ENCODE peak calls at places on chromosomes 3 and 15, in eight cellular contexts. E is hepatocyte, O is MM.1S, B is PC-3, P is HCT116, R is neural progenitor cell, T is GM23248, S is GM23338. M is an unnamed sample. For H3K4me1, the result is how much of the 10 kb centered on the place peaks cover.

GRCh38 chr15:47725924-47726323 is 8.6 kb downstream of the SEMA6D start:
- DNase-seq in E (no peak), O (no peak), B (no peak), P (no peak), R (no peak), T (no peak), S (no peak), M (no peak)

GRCh38 chr3:13002398-13003124 is 70.7 kb downstream of the IQSEC1 start:
- DNase-seq in E (no peak), O (peak), B (no peak), P (no peak), R (no peak), T (no peak), S (no peak), M (peak)

GRCh38 chr3:159852821-159853505 is 135.7 kb upstream of the IL12A start:
- DNase-seq in E (peak), O (peak), B (peak), P (no peak), R (peak), T (peak), S (peak), M (no peak)

GRCh38 chr3:4889896-4890295 is 89.3 kb upstream of the BHLHE40 start:
- DNase-seq in E (no peak), O (no peak), B (no peak), P (no peak), R (no peak), T (peak), S (no peak), M (no peak)

GRCh38 chr3:42014443-42014945 is 52.6 kb upstream of the ULK4 start:
- DNase-seq in E (no peak), O (peak), B (peak), P (no peak), R (peak), T (peak), S (no peak), M (peak)

GRCh38 chr3:46931631-46932441 is 44.7 kb downstream of the CCDC12 start:
- DNase-seq in E (peak), O (no peak), B (peak), P (no peak), R (no peak), T (peak), S (no peak), M (no peak)

GRCh38 chr3:141266797-141267555 is 35.4 kb downstream of the PXYLP1 start:
- DNase-seq in E (no peak), O (peak), B (no peak), P (no peak), R (no peak), T (no peak), S (no peak), M (peak)

GRCh38 chr3:179695672-179696313 is 43.0 kb downstream of the USP13 start:
- DNase-seq in E (no peak), O (no peak), B (no peak), P (no peak), R (no peak), T (no peak), S (no peak), M (no peak)

GRCh38 chr15:25783607-25784131 is 79.5 kb downstream of the ATP10A start:
- DNase-seq in E (no peak), O (no peak), B (peak), P (no peak), R (peak), T (peak), S (peak), M (peak)

GRCh38 chr3:114857281-114857680 is 289.8 kb downstream of the ZBTB20 start:
- DNase-seq in E (no peak), O (no peak), B (no peak), P (no peak), R (no peak), T (no peak), S (no peak), M (no peak)

GRCh38 chr3:13379191-13379830 is 40.8 kb downstream of the NUP210 start:
- DNase-seq in E (peak), O (no peak), B (peak), P (no peak), R (no peak), T (peak), S (no peak), M (no peak)

GRCh38 chr3:38603731-38604131 is 45.8 kb downstream of the SCN5A start:
- DNase-seq in E (no peak), O (no peak), B (no peak), P (no peak), R (no peak), T (no peak), S (no peak), M (no peak)

GRCh38 chr3:151925876-151926275 is 52.4 kb downstream of the SUCNR1 start:
- DNase-seq in E (no peak), O (no peak), B (peak), P (no peak), R (peak), T (peak), S (no peak), M (no peak)

GRCh38 chr3:158532099-158532734 is 38.8 kb upstream of the MLF1 start:
- DNase-seq in E (peak), O (peak), B (peak), P (peak), R (peak), T (peak), S (peak), M (peak)

GRCh38 chr3:44518782-44519156 is 36.2 kb upstream of the ZKSCAN7 start:
- DNase-seq in E (no peak), O (no peak), B (no peak), P (no peak), R (no peak), T (no peak), S (no peak), M (no peak)

GRCh38 chr3:126971891-126972351 is 11.0 kb upstream of the PLXNA1 start:
- DNase-seq in E (no peak), O (no peak), B (no peak), P (no peak), R (peak), T (peak), S (peak), M (no peak)

GRCh38 chr3:8635625-8636024 is 9.0 kb downstream of the SSUH2 start:
- DNase-seq in E (no peak), O (no peak), B (no peak), P (no peak), R (no peak), T (no peak), S (peak), M (peak)

GRCh38 chr3:187130346-187131066 is 8.8 kb downstream of the RPL39L start:
- DNase-seq in E (no peak), O (peak), B (peak), P (no peak), R (no peak), T (peak), S (no peak), M (peak)

GRCh38 chr3:127212711-127213110 is 19.8 kb downstream of the PRR23E start:
- DNase-seq in E (no peak), O (no peak), B (no peak), P (no peak), R (no peak), T (no peak), S (no peak), M (no peak)

GRCh38 chr15:96353931-96354730 is 23.6 kb downstream of the NR2F2 start:
- DNase-seq in E (peak), O (no peak), B (peak), P (no peak), R (peak), T (peak), S (peak), M (no peak)

GRCh38 chr15:93291380-93291779 is 202.4 kb upstream of the RGMA start:
- DNase-seq in E (no peak), O (no peak), B (no peak), P (no peak), R (no peak), T (no peak), S (no peak), M (no peak)
- H3K4me2 ChIP-seq in E (no peak), O (no peak), B (no peak), P (no peak), R (no peak), T (no peak), S (no peak), M (no peak)

GRCh38 chr3:26652157-26652556 is 29.6 kb downstream of the LRRC3B start:
- DNase-seq in E (no peak), O (peak), B (no peak), P (no peak), R (peak), T (no peak), S (peak), M (no peak)
- TF ChIP-seq EZH2phosphoT487 in E (no peak), O (no peak), B (no peak), P (no peak), R (no peak), T (no peak), S (no peak), M (no peak)

GRCh38 chr3:71074416-71074815 is 509.1 kb downstream of the FOXP1 start:
- DNase-seq in E (no peak), O (no peak), B (peak), P (no peak), R (no peak), T (peak), S (no peak), M (no peak)
- H3K4me1 ChIP-seq in E (under half), O (under half), B (under half), P (under half), R (under half), T (under half), S (under half), M (under half)

DNA sequence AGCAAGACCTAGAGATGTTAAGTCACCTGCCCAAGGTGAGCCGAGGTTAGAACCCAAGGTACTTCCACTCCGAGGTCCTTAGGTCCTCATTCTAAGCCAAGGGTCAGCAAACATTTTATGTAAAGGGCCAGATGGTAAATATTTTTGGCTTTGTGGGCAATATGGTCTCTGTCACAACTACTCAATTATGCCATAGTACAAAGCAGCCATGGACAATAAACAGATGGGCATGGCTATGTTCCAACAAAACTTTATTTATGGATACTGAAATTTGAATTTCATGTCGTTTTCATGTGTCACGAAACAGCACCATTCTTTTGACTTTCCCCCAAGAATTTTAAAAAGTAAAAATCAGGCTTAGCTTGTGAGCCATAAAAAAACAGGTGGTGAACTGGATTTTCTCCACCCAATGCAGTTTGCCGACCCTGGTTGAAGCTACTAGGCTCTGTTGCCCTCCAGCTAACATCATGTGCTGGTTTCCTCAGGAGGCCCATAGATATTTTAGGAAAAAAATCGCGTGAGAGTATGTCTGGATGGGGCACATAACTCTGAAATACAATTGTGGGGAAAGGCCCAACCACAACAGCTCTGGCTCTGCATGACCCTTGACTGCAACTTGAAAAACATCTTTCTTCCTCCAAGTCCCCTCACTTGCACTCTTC is 28.7 kb downstream of the ARHGEF3 start:
- DNase-seq in E (no peak), O (no peak), B (no peak), P (no peak), R (no peak), T (peak), S (no peak), M (no peak)
- H3K4me2 ChIP-seq in E (no peak), O (no peak), B (no peak), P (no peak), R (no peak), T (no peak), S (no peak), M (no peak)

DNA sequence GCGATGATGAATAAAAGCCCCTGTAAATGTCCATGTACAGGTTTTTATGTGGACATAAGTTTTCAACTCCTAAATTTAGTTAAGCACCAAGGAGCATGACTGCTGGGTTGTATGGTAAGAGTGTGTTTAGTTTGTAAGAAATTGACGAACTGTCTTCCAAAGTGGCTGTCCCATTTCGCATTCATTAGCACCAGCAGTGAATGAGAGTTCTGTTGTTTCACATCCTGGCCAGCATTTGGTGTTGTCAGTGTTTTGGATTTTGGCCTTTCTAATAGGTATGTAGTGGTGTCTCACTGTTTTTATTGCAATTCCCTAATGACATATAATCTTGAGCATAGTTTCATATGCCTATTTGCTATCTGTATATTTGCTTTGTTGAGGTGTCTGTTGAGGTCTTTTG is 3.7 kb downstream of the ZNF621 start:
- DNase-seq in E (no peak), O (no peak), B (no peak), P (no peak), R (no peak), T (no peak), S (no peak), M (no peak)
- TF ChIP-seq EZH2phosphoT487 in E (no peak), O (no peak), B (no peak), P (no peak), R (no peak), T (no peak), S (no peak), M (no peak)

GRCh38 chr15:57384816-57385215 is 8.5 kb downstream of the CGNL1 start:
- DNase-seq in E (no peak), O (no peak), B (peak), P (no peak), R (no peak), T (peak), S (no peak), M (no peak)

GRCh38 chr15:57382969-57383368 is 6.7 kb downstream of the CGNL1 start:
- DNase-seq in E (no peak), O (no peak), B (no peak), P (no peak), R (no peak), T (no peak), S (no peak), M (no peak)

GRCh38 chr15:57382222-57382621 is 5.9 kb downstream of the CGNL1 start:
- DNase-seq in E (peak), O (no peak), B (no peak), P (no peak), R (no peak), T (no peak), S (no peak), M (no peak)

GRCh38 chr15:57385923-57386390 is 9.7 kb downstream of the CGNL1 start:
- DNase-seq in E (no peak), O (no peak), B (no peak), P (no peak), R (no peak), T (no peak), S (peak), M (no peak)

DNA sequence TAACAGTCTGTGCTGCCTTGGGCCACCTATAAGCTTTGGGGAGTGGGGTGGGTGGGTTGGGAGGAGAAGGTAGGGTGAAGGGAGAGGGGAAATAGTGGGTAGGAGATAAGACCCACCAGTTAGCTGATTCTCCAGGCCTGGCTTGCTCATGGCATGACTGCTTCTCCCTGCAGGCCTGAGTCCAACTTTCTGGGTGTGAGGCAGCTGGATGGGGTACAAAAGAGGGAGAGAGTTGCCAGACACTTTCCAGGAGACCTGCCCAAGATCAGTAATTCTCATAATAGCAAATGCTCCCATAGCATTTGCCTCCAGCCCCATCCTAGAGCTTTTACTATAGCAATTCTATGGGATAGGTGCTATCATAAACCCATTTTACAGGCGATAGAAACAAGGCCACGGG is 7.7 kb downstream of the CGNL1 start:
- DNase-seq in E (no peak), O (no peak), B (no peak), P (no peak), R (no peak), T (peak), S (no peak), M (no peak)
- H3K4me1 ChIP-seq in E (under half), O (under half), B (under half), P (under half), R (under half), T (under half), S (half or more), M (under half)

GRCh38 chr15:67783303-67783702 is 42.0 kb upstream of the SKOR1 start:
- DNase-seq in E (no peak), O (peak), B (no peak), P (no peak), R (no peak), T (no peak), S (no peak), M (peak)

GRCh38 chr15:67781061-67781460 is 44.2 kb upstream of the SKOR1 start:
- DNase-seq in E (no peak), O (no peak), B (no peak), P (no peak), R (no peak), T (no peak), S (no peak), M (no peak)

GRCh38 chr15:67781907-67782559 is 43.3 kb upstream of the SKOR1 start:
- DNase-seq in E (no peak), O (no peak), B (no peak), P (no peak), R (peak), T (no peak), S (no peak), M (no peak)

GRCh38 chr15:67784057-67784781 is 41.1 kb upstream of the SKOR1 start:
- DNase-seq in E (no peak), O (peak), B (no peak), P (no peak), R (no peak), T (no peak), S (no peak), M (peak)

DNA sequence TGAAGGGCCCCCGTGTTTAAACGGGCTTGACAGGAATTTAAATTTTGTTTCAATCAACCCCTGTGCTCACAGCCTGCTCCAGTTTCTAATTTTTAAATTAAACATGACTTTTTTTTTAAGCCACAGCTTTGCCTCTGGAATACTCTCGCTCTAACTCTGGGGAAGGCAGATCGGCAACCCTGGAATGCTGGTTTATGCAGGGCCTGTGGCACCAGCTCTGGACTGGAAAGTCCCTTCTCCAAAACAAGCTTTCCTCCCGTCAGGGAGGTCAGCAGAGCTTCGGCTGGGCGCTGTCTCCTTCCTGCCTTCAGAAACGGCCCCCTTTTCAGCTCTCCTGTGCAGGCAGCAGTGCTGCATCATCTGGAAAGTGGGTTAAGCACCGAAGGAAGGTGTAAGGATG is 42.7 kb upstream of the SKOR1 start:
- DNase-seq in E (no peak), O (peak), B (no peak), P (no peak), R (peak), T (no peak), S (peak), M (peak)
- H3K4me2 ChIP-seq in E (no peak), O (peak), B (no peak), P (no peak), R (peak), T (no peak), S (peak), M (peak)

GRCh38 chr3:168360993-168361392 is 265.3 kb upstream of the GOLIM4 start:
- DNase-seq in E (no peak), O (no peak), B (peak), P (no peak), R (no peak), T (no peak), S (no peak), M (no peak)

GRCh38 chr3:168364992-168365391 is 269.3 kb upstream of the GOLIM4 start:
- DNase-seq in E (no peak), O (no peak), B (no peak), P (no peak), R (no peak), T (no peak), S (no peak), M (no peak)
- TF ChIP-seq EZH2phosphoT487 in E (no peak), O (no peak), B (no peak), P (no peak), R (no peak), T (no peak), S (no peak), M (no peak)